ENCODE peak calls at places on chromosome 20, in four cellular contexts. X is uterus, A is PC-9, R is hepatocyte. S is an unnamed sample. For H3K36me3 and H3K4me1, the result is how much of the 10 kb centered on the place peaks cover.

GRCh38 chr20:36175016-36175415 is 20.5 kb downstream of the EPB41L1 start:
- DNase-seq in X (no peak), A (no peak), R (no peak), S (no peak)

GRCh38 chr20:11260611-11261010 is 586.8 kb upstream of the JAG1 start:
- DNase-seq in X (no peak), A (no peak), R (no peak), S (no peak)

GRCh38 chr20:771741-772464 is 3.6 kb upstream of the SLC52A3 start:
- DNase-seq in X (no peak), A (no peak), R (no peak), S (no peak)

GRCh38 chr20:9617062-9617461 is 102.7 kb downstream of the LAMP5 start:
- DNase-seq in X (peak), A (peak), R (peak), S (peak)

GRCh38 chr20:62133864-62134263 is 9.3 kb downstream of the PSMA7 start:
- DNase-seq in X (no peak), A (no peak), R (no peak), S (no peak)

GRCh38 chr20:24834310-24834709 is 114.8 kb upstream of the CST7 start:
- DNase-seq in X (no peak), A (no peak), R (no peak), S (no peak)

GRCh38 chr20:23149623-23150279 is 63.6 kb upstream of the CD93 start:
- DNase-seq in X (no peak), A (peak), R (no peak), S (no peak)

GRCh38 chr20:34316191-34316814 is 13.1 kb upstream of the AHCY start:
- DNase-seq in X (no peak), A (peak), R (no peak), S (no peak)

GRCh38 chr20:288956-289692 is 1.4 kb downstream of the C20orf96 start:
- DNase-seq in X (no peak), A (no peak), R (no peak), S (no peak)

GRCh38 chr20:50909413-50909812 is 21.8 kb downstream of the ADNP start:
- DNase-seq in X (no peak), A (no peak), R (no peak), S (no peak)
- H3K36me3 ChIP-seq in X (under half), A (under half), R (under half), S (under half)

GRCh38 chr20:58651548-58651822 is 402 bp downstream of the STX16 start:
- DNase-seq in X (no peak), A (no peak), R (peak), S (no peak)
- H3K4me3 ChIP-seq in X (peak), A (peak), R (peak), S (peak)

GRCh38 chr20:5670874-5671273 is 79.3 kb upstream of the SHLD1 start:
- DNase-seq in X (no peak), A (no peak), R (no peak), S (no peak)
- H3K4me1 ChIP-seq in X (under half), A (under half), R (under half), S (under half)

DNA sequence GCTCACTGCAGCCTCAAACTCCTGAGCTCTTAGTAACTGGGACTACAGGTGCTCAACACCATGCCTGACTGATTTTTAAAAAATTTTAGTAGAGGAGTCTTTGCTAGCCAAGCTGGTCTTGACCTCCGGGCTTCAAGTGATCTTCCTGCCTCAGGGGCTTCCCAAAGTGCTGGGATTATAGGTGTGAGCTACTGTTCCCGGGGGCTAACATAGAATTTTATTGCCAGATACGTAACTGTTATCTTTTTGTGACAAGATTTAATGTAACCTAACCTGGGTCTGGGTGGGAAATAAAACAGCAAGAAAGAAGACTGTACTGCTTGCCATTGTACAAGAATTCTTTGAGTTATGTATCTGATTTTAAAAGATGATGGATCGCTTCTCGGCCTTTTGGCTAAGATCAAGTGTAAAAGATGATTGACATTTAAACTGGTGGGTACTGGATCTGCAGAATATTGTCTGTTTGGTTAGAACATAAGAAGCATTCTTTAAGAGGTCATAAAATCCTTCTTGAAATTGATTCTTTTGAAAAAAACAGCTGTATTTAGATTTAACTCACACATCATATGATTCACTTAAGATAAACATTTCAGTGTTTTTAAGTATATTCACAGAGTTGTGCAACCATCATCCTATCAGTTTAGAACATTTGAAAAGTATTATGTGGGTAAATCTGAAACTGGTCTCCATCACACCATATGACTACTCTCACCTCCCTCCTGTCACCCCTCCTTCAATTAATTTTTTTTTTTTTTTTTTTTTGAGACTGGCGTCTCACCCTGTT is 21.6 kb downstream of the TPX2 start:
- DNase-seq in X (no peak), A (no peak), R (no peak), S (no peak)
- H3K36me3 ChIP-seq in X (under half), A (under half), R (under half), S (half or more)

GRCh38 chr20:46649965-46650542 is 1.2 kb downstream of the SLC13A3 start:
- DNase-seq in X (no peak), A (no peak), R (no peak), S (no peak)

GRCh38 chr20:46648903-46649649 is 2.2 kb downstream of the SLC13A3 start:
- DNase-seq in X (no peak), A (no peak), R (no peak), S (no peak)

GRCh38 chr20:46649650-46649949 is 1.7 kb downstream of the SLC13A3 start:
- DNase-seq in X (no peak), A (no peak), R (no peak), S (no peak)

GRCh38 chr20:46651091-46651962 is at the start of gene SLC13A3:
- DNase-seq in X (no peak), A (no peak), R (peak), S (no peak)

GRCh38 chr20:46650575-46651090 is 626 bp downstream of the SLC13A3 start:
- DNase-seq in X (no peak), A (no peak), R (no peak), S (no peak)
- H3K4me3 ChIP-seq in X (no peak), A (no peak), R (no peak), S (no peak)